ENCODE peak calls at places on chromosomes 5 and 9, in six cellular contexts. O, H, X, W, R and K are unnamed samples.

GRCh38 chr5:124513216-124513615 is 233.2 kb downstream of the ZNF608 start:
- DNase-seq in O (peak; percentile 60), X (no peak), H (no peak), R (no peak), W (no peak), K (no peak)

GRCh38 chr9:134601764-134602163 is 39.8 kb upstream of the COL5A1 start:
- DNase-seq in R (no peak), H (no peak), X (no peak), O (peak; percentile 67), W (peak; percentile 2), K (peak; percentile 5)

GRCh38 chr5:39283231-39283818 is 64.0 kb upstream of the FYB1 start:
- DNase-seq in R (no peak), O (peak; percentile 76), W (peak; percentile 67), H (no peak), X (peak; percentile 52), K (peak; percentile 55)

GRCh38 chr9:116157436-116158138 is 4.0 kb downstream of the PAPPA start:
- DNase-seq in X (no peak), O (peak; percentile 60), R (no peak), W (no peak), H (no peak), K (no peak)

GRCh38 chr9:132201780-132202703 is 40.2 kb downstream of the NTNG2 start:
- DNase-seq in H (peak; percentile 29), R (no peak), X (no peak), O (no peak), W (no peak), K (no peak)

GRCh38 chr5:178145965-178146820 is 7.5 kb downstream of the NHP2 start:
- DNase-seq in R (peak; percentile 59), O (peak; percentile 41), H (peak; percentile 77), W (peak; percentile 59), X (peak; percentile 54), K (peak; percentile 75)

GRCh38 chr9:109556786-109557185 is 58.7 kb upstream of the PTPN3 start:
- DNase-seq in R (no peak), H (no peak), X (no peak), W (no peak), O (no peak), K (no peak)

GRCh38 chr5:1881731-1882336 is 891 bp downstream of the IRX4 start:
- DNase-seq in O (no peak), H (peak; percentile 61), R (no peak), X (no peak), W (no peak), K (no peak)

GRCh38 chr5:177022386-177023246 is at the start of gene ZNF346:
- DNase-seq in H (peak; percentile 94), R (peak; percentile 95), X (peak; percentile 92), O (peak; percentile 92), W (peak; percentile 90), K (peak; percentile 96)

GRCh38 chr9:89309166-89309565 is 1.8 kb upstream of the CKS2 start:
- DNase-seq in H (no peak), R (no peak), O (no peak), W (no peak), X (no peak), K (no peak)

GRCh38 chr5:176724472-176724871 is 77.2 kb downstream of the TSPAN17 start:
- DNase-seq in H (no peak), X (no peak), O (no peak), R (no peak), W (no peak), K (no peak)

GRCh38 chr5:74648835-74649286 is 8.3 kb upstream of the ENC1 start:
- DNase-seq in X (peak; percentile 52), O (peak; percentile 65), H (no peak), R (no peak), W (no peak), K (peak; percentile 43)

GRCh38 chr9:134496413-134497282 is 145.0 kb upstream of the COL5A1 start:
- DNase-seq in W (no peak), X (peak; percentile 95), R (no peak), O (peak; percentile 74), H (no peak), K (no peak)

GRCh38 chr5:161676109-161676508 is 9.4 kb upstream of the GABRA6 start:
- DNase-seq in H (no peak), X (no peak), W (no peak), R (no peak), O (no peak), K (peak; percentile 26)

GRCh38 chr9:16136961-16137360 is 584.1 kb downstream of the CCDC171 start:
- DNase-seq in O (peak; percentile 79), X (no peak), W (peak; percentile 72), R (peak; percentile 36), H (no peak), K (no peak)

GRCh38 chr5:125451622-125452021 is 705.2 kb upstream of the ZNF608 start:
- DNase-seq in X (no peak), H (no peak), R (no peak), O (no peak), W (no peak), K (no peak)

GRCh38 chr5:179410291-179411160 is 65.3 kb upstream of the ADAMTS2 start:
- DNase-seq in O (no peak), W (no peak), X (no peak), R (no peak), H (no peak), K (no peak)